ENCODE peak calls at places on chromosome 2, in seven cellular contexts. H is PC-9, O is Calu3, A is gastrocnemius medialis, C is dorsolateral prefrontal cortex, G is Peyer's patch, N is AG09319. R is an unnamed sample.

GRCh38 chr2:44203542-44203941 is 34.9 kb downstream of the PPM1B start:
- DNase-seq in H (no peak), O (no peak), A (no peak), C (no peak), G (no peak), N (no peak), R (no peak)

GRCh38 chr2:174846218-174846617 is 81.9 kb upstream of the CHRNA1 start:
- DNase-seq in H (no peak), O (no peak), A (no peak), C (no peak), G (no peak), N (no peak), R (no peak)

GRCh38 chr2:74041182-74041581 is 56.5 kb downstream of the TET3 start:
- DNase-seq in H (no peak), O (no peak), A (no peak), C (no peak), G (no peak), N (no peak), R (no peak)

GRCh38 chr2:240906141-240906910 is at the start of gene CROCC2:
- DNase-seq in H (no peak), O (no peak), A (no peak), C (no peak), G (no peak), N (no peak), R (no peak)

GRCh38 chr2:38146917-38147307 is 71.0 kb upstream of the CYP1B1 start:
- DNase-seq in H (peak; percentile 87), O (peak; percentile 63), A (no peak), C (no peak), G (no peak), N (peak; percentile 90), R (no peak)

GRCh38 chr2:231612199-231613053 is 19.8 kb downstream of the TEX44 start:
- DNase-seq in H (peak; percentile 90), O (peak; percentile 95), A (peak; percentile 79), C (peak; percentile 88), G (peak; percentile 91), N (peak; percentile 86), R (peak; percentile 88)

GRCh38 chr2:199459286-199460100 is 1.8 kb upstream of the SATB2 start:
- DNase-seq in H (peak; percentile 81), O (peak; percentile 89), A (peak; percentile 70), C (peak; percentile 94), G (peak; percentile 60), N (peak; percentile 86), R (peak; percentile 96)

GRCh38 chr2:181627545-181627944 is 29.4 kb downstream of the CERKL start:
- DNase-seq in H (no peak), O (no peak), A (no peak), C (no peak), G (no peak), N (no peak), R (no peak)

GRCh38 chr2:47737191-47737975 is 45.6 kb upstream of the MSH6 start:
- DNase-seq in H (no peak), O (no peak), A (no peak), C (no peak), G (no peak), N (no peak), R (no peak)

GRCh38 chr2:242029422-242030225 is 160.1 kb downstream of the RTP5 start:
- DNase-seq in H (no peak), O (no peak), A (no peak), C (no peak), G (no peak), N (no peak), R (no peak)

GRCh38 chr2:237615631-237616249 is 11.6 kb upstream of the LRRFIP1 start:
- DNase-seq in H (no peak), O (no peak), A (no peak), C (no peak), G (no peak), N (no peak), R (no peak)

GRCh38 chr2:50987914-50988313 is 44.0 kb downstream of the NRXN1 start:
- DNase-seq in H (no peak), O (no peak), A (no peak), C (no peak), G (no peak), N (no peak), R (no peak)

GRCh38 chr2:69082430-69082997 is 69.5 kb downstream of the ANTXR1 start:
- DNase-seq in H (peak; percentile 67), O (peak; percentile 42), A (no peak), C (no peak), G (peak; percentile 34), N (peak; percentile 92), R (peak; percentile 89)

GRCh38 chr2:125696573-125696972 is 959.4 kb upstream of the GYPC start:
- DNase-seq in H (no peak), O (no peak), A (no peak), C (no peak), G (no peak), N (no peak), R (no peak)

GRCh38 chr2:43082111-43082877 is 144.1 kb downstream of the ZFP36L2 start:
- DNase-seq in H (no peak), O (no peak), A (no peak), C (no peak), G (no peak), N (no peak), R (peak; percentile 64)

GRCh38 chr2:74089816-74090745 is 57.6 kb downstream of the BOLA3 start:
- DNase-seq in H (no peak), O (no peak), A (no peak), C (no peak), G (no peak), N (no peak), R (no peak)

GRCh38 chr2:8447610-8448221 is 234.1 kb upstream of the ID2 start:
- DNase-seq in H (no peak), O (no peak), A (no peak), C (no peak), G (no peak), N (no peak), R (no peak)

GRCh38 chr2:56132138-56132537 is 51.7 kb upstream of the CCDC85A start:
- DNase-seq in H (no peak), O (no peak), A (no peak), C (no peak), G (no peak), N (no peak), R (peak; percentile 63)

GRCh38 chr2:18209934-18210639 is 331.6 kb downstream of the KCNS3 start:
- DNase-seq in H (no peak), O (no peak), A (no peak), C (no peak), G (no peak), N (no peak), R (peak; percentile 70)

GRCh38 chr2:108069515-108070310 is 83.4 kb downstream of the SLC5A7 start:
- DNase-seq in H (no peak), O (peak; percentile 8), A (no peak), C (no peak), G (no peak), N (no peak), R (no peak)

DNA sequence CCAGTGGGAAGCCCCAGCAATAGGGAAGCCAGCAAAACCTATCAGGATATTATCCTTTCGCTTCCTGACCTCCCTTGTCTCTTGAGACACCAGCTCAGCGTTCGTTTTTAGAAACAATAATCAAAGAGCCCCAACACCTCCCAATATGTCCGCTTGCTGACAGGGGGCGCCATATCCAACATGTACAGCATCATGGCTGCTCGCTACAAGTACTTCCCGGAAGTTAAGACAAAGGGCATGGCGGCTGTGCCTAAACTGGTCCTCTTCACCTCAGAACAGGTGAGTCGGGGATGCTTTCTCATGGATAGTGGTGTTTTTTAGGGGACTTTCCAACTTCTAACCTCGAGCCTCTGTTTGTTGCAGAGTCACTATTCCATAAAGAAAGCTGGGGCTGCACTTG is 28.7 kb downstream of the GAD1 start:
- DNase-seq in H (no peak), O (no peak), A (no peak), C (no peak), G (no peak), N (no peak), R (peak; percentile 35)
- TF ChIP-seq CTCF in H (peak; percentile 32), O (no peak), A (no peak), C (no peak), G (no peak), N (no peak), R (peak; percentile 60)

GRCh38 chr2:187654535-187654934 is 100.3 kb upstream of the TFPI start:
- DNase-seq in H (peak; percentile 7), O (peak; percentile 16), A (no peak), C (no peak), G (no peak), N (no peak), R (no peak)

GRCh38 chr2:187656123-187656522 is 101.9 kb upstream of the TFPI start:
- DNase-seq in H (no peak), O (no peak), A (no peak), C (no peak), G (no peak), N (no peak), R (no peak)

GRCh38 chr2:187655001-187655400 is 100.8 kb upstream of the TFPI start:
- DNase-seq in H (no peak), O (no peak), A (no peak), C (no peak), G (no peak), N (no peak), R (no peak)

GRCh38 chr2:187658952-187659525 is 104.8 kb upstream of the TFPI start:
- DNase-seq in H (no peak), O (no peak), A (no peak), C (no peak), G (no peak), N (peak; percentile 4), R (peak; percentile 52)
- TF ChIP-seq CTCF in H (peak; percentile 44), O (peak; percentile 40), A (no peak), C (no peak), G (peak; percentile 12), N (peak; percentile 44), R (peak; percentile 55)

DNA sequence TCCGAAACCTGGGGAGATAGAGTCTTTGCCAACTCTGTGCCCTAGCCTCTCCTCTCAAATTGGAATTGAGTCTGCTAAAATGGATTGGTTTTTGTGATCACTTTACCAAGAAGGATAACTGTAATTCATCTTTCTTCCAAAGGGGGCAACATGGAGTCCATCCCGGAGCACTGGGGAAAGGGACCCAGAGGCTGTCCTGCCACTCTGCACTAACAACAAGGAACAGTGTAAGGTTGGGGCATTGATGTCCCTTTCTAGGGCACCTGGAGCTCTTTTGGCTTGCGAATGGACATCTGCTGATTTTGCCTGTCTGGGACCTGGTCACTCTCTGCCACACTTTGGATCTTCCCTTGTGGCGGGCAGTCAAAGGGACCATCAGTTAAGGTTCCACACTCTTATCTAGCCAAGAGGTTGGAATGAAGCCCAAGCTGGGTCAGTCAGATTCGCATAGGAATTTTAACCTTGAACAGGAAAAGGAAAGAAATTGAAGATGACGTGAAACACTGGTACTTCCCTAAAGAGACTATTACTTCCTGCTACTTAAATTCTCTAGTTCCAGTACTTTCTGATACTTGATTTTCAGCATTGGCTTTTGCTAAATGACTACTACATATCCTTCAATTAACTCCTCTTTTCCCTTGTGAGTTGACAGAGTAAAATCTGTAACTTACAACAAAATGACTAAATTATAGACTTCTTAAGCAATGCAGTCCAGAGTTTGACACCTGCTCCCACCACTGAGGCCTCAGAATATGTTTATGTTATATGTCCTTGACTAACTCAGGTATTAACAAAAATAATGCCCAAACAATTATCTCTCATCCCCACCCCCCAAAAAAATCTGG is 64.7 kb upstream of the KLF7 start:
- DNase-seq in H (no peak), O (no peak), A (no peak), C (no peak), G (no peak), N (no peak), R (peak; percentile 49)
- TF ChIP-seq CTCF in H (peak; percentile 59), O (no peak), A (no peak), C (peak; percentile 27), G (peak; percentile 36), N (peak; percentile 24), R (peak; percentile 62)

GRCh38 chr2:178187861-178188260 is 6.5 kb upstream of the OSBPL6 start:
- DNase-seq in H (no peak), O (no peak), A (no peak), C (no peak), G (no peak), N (no peak), R (no peak)
- TF ChIP-seq CTCF in H (no peak), O (no peak), A (no peak), C (no peak), G (no peak), N (no peak), R (no peak)

GRCh38 chr2:239396881-239397681 is 3.7 kb downstream of the HDAC4 start:
- DNase-seq in H (no peak), O (no peak), A (peak; percentile 82), C (no peak), G (no peak), N (no peak), R (no peak)
- TF ChIP-seq CTCF in H (peak; percentile 20), O (no peak), A (peak; percentile 45), C (no peak), G (no peak), N (no peak), R (no peak)